ENCODE peak calls at places on chromosomes 12 and 14, in five cellular contexts. O is Peyer's patch, E is NCI-H1105 treated with DMSO at 0.1 percent for 48 hours, B is brain microvascular endothelial cell, R is neural crest cell. N is an unnamed sample.

GRCh38 chr14:76516884-76517283 is 140.9 kb downstream of the ESRRB start:
- DNase-seq in B (no peak), E (peak), R (no peak), O (no peak), N (no peak)

GRCh38 chr12:69045430-69045829 is 112.5 kb upstream of the CPM start:
- DNase-seq in B (no peak), E (no peak), O (no peak), R (no peak), N (no peak)

GRCh38 chr12:31732926-31733548 is 4.2 kb upstream of the AMN1 start:
- DNase-seq in E (no peak), B (peak), O (no peak), R (no peak), N (no peak)

GRCh38 chr12:27176765-27177164 is 67.3 kb upstream of the STK38L start:
- DNase-seq in O (no peak), E (no peak), B (peak), R (no peak), N (no peak)

GRCh38 chr12:49869816-49870500 is 27.1 kb upstream of the BCDIN3D start:
- DNase-seq in E (no peak), O (no peak), R (no peak), B (no peak), N (no peak)

GRCh38 chr12:51636581-51636980 is 45.5 kb downstream of the SCN8A start:
- DNase-seq in E (no peak), R (no peak), B (no peak), O (no peak), N (no peak)

GRCh38 chr14:49193365-49194050 is 392.7 kb downstream of the RPS29 start:
- DNase-seq in R (no peak), B (no peak), E (no peak), O (no peak), N (peak)

GRCh38 chr14:50600849-50601248 is 40.9 kb downstream of the ATL1 start:
- DNase-seq in B (no peak), O (no peak), R (no peak), E (peak), N (no peak)

GRCh38 chr12:130765186-130765659 is 49.1 kb upstream of the RIMBP2 start:
- DNase-seq in B (no peak), R (no peak), E (no peak), O (no peak), N (no peak)

GRCh38 chr12:93100610-93101009 is 171.5 kb upstream of the EEA1 start:
- DNase-seq in B (no peak), O (no peak), R (no peak), E (no peak), N (no peak)

GRCh38 chr14:34628681-34629135 is 1.2 kb downstream of the SNX6 start:
- DNase-seq in E (no peak), R (no peak), B (no peak), O (no peak), N (peak)

GRCh38 chr14:96297000-96297399 is 41.0 kb downstream of the BDKRB1 start:
- DNase-seq in E (peak), O (no peak), R (no peak), B (no peak), N (no peak)

GRCh38 chr12:105057174-105057573 is 27.1 kb downstream of the ALDH1L2 start:
- DNase-seq in R (no peak), O (no peak), E (no peak), B (no peak), N (no peak)

GRCh38 chr14:97177016-97177415 is 379.8 kb downstream of the VRK1 start:
- DNase-seq in B (no peak), R (no peak), E (no peak), O (no peak), N (no peak)

GRCh38 chr14:95507701-95508103 is 8.7 kb downstream of the SYNE3 start:
- DNase-seq in E (no peak), B (peak), O (no peak), R (no peak), N (no peak)

GRCh38 chr12:52007158-52007921 is 594 bp downstream of the TAMALIN start:
- DNase-seq in B (no peak), O (no peak), E (no peak), R (no peak), N (no peak)

GRCh38 chr12:67626156-67626555 is 22.4 kb upstream of the DYRK2 start:
- DNase-seq in E (no peak), B (no peak), R (no peak), O (no peak), N (no peak)

GRCh38 chr12:23128462-23128861 is 503.5 kb downstream of the ETNK1 start:
- DNase-seq in E (no peak), R (no peak), O (no peak), B (no peak), N (no peak)

GRCh38 chr14:36934304-36934703 is 238.1 kb downstream of the SLC25A21 start:
- DNase-seq in B (no peak), E (no peak), O (no peak), R (no peak), N (no peak)

GRCh38 chr14:52695481-52696091 is at the start of gene ERO1A:
- DNase-seq in O (peak), B (peak), E (peak), R (peak), N (peak)

GRCh38 chr12:42698213-42698612 is 108.7 kb upstream of the PRICKLE1 start:
- DNase-seq in O (no peak), E (no peak), R (no peak), B (no peak), N (no peak)

GRCh38 chr12:116336542-116337065 is 59.1 kb upstream of the MED13L start:
- DNase-seq in R (no peak), E (no peak), B (peak), O (no peak), N (no peak)

GRCh38 chr12:53575502-53576264 is 50.5 kb downstream of the ATF7 start:
- DNase-seq in B (peak), E (no peak), R (no peak), O (no peak), N (no peak)

N was measured in retina.